ENCODE peak calls at places on chromosomes 2 and 18, in ten cellular contexts. B, D, T, H, J, M, I, C, O and S are unnamed samples.

GRCh38 chr18:77376043-77376732 is 126.5 kb downstream of the GALR1 start:
- DNase-seq in D (no peak), M (no peak), T (no peak), C (no peak), B (no peak), O (no peak), H (no peak), I (peak), J (peak), S (no peak)

GRCh38 chr2:217851191-217852020 is 151.4 kb downstream of the TNS1 start:
- DNase-seq in I (peak), M (no peak), D (no peak), C (peak), H (no peak), O (no peak), B (peak), T (no peak), J (peak), S (no peak)

GRCh38 chr2:74584088-74584645 is 29.6 kb downstream of the DOK1 start:
- DNase-seq in H (no peak), C (peak), B (no peak), I (peak), T (no peak), J (no peak), M (no peak), O (no peak), D (no peak), S (no peak)

GRCh38 chr2:62333961-62334360 is 138.0 kb downstream of the B3GNT2 start:
- DNase-seq in T (no peak), J (no peak), D (no peak), B (no peak), O (no peak), I (no peak), M (no peak), C (no peak), H (peak), S (no peak)

GRCh38 chr2:142291964-142292363 is 161.1 kb upstream of the LRP1B start:
- DNase-seq in O (no peak), D (no peak), C (no peak), H (no peak), I (no peak), J (peak), M (no peak), B (no peak), T (no peak), S (no peak)

GRCh38 chr18:55338955-55339662 is 248.9 kb downstream of the TCF4 start:
- DNase-seq in M (no peak), O (no peak), C (peak), I (no peak), J (no peak), B (no peak), T (no peak), D (no peak), H (no peak), S (no peak)

GRCh38 chr18:35739778-35740177 is 158.2 kb downstream of the GALNT1 start:
- DNase-seq in B (no peak), C (no peak), O (no peak), J (no peak), D (no peak), T (no peak), I (no peak), M (no peak), H (no peak), S (no peak)

GRCh38 chr2:25664531-25665307 is 8.7 kb downstream of the DTNB start:
- DNase-seq in C (peak), D (no peak), B (peak), M (peak), O (peak), H (peak), T (peak), I (peak), J (peak), S (no peak)

GRCh38 chr2:120323214-120323613 is 22.7 kb upstream of the INHBB start:
- DNase-seq in I (no peak), T (no peak), D (peak), B (peak), O (no peak), C (peak), H (no peak), M (peak), J (no peak), S (no peak)

GRCh38 chr2:98504386-98505109 is 59.9 kb downstream of the INPP4A start:
- DNase-seq in D (no peak), H (peak), I (peak), J (no peak), M (no peak), T (no peak), B (peak), O (no peak), C (peak), S (no peak)

GRCh38 chr2:224881846-224882245 is 160.4 kb downstream of the DOCK10 start:
- DNase-seq in T (no peak), I (peak), J (no peak), C (no peak), O (no peak), M (no peak), H (no peak), B (no peak), D (no peak), S (no peak)

GRCh38 chr2:8644605-8645175 is 37.2 kb upstream of the ID2 start:
- DNase-seq in O (peak), H (no peak), I (no peak), J (no peak), T (no peak), C (no peak), D (no peak), B (no peak), M (peak), S (no peak)

GRCh38 chr18:54161267-54161666 is 63.2 kb downstream of the MBD2 start:
- DNase-seq in C (no peak), I (no peak), O (no peak), M (no peak), B (no peak), T (no peak), J (peak), D (no peak), H (no peak), S (no peak)

GRCh38 chr2:233990261-233990798 is 60.2 kb upstream of the SPP2 start:
- DNase-seq in B (no peak), T (no peak), I (no peak), H (no peak), O (no peak), J (no peak), D (no peak), M (no peak), C (no peak), S (no peak)

GRCh38 chr2:11945139-11946126 is 199.0 kb downstream of the LPIN1 start:
- DNase-seq in H (no peak), C (no peak), J (no peak), T (no peak), B (no peak), I (no peak), D (no peak), M (no peak), O (no peak), S (no peak)

GRCh38 chr2:119760237-119760807 is 600 bp downstream of the PTPN4 start:
- DNase-seq in M (no peak), J (peak), C (no peak), B (no peak), D (no peak), T (no peak), H (no peak), O (peak), I (no peak), S (no peak)

GRCh38 chr2:179393481-179393880 is 128.8 kb upstream of the SESTD1 start:
- DNase-seq in B (no peak), C (no peak), I (peak), J (no peak), D (no peak), M (no peak), H (no peak), O (no peak), T (no peak), S (no peak)

GRCh38 chr18:42157878-42158277 is 202.8 kb downstream of the PIK3C3 start:
- DNase-seq in T (no peak), D (no peak), C (no peak), B (no peak), O (no peak), J (no peak), I (no peak), H (no peak), M (no peak), S (no peak)

GRCh38 chr2:100237770-100238169 is 84.5 kb downstream of the LONRF2 start:
- DNase-seq in J (peak), I (no peak), O (no peak), C (no peak), T (no peak), B (peak), D (no peak), H (peak), M (no peak), S (no peak)

GRCh38 chr2:63654959-63655358 is 66.2 kb downstream of the MDH1 start:
- DNase-seq in M (no peak), T (no peak), B (no peak), J (peak), H (no peak), O (no peak), D (no peak), C (peak), I (peak), S (no peak)

GRCh38 chr2:105796131-105796638 is 51.5 kb downstream of the NCK2 start:
- DNase-seq in D (no peak), J (no peak), I (no peak), T (no peak), H (no peak), C (no peak), B (no peak), M (no peak), O (no peak), S (no peak)

GRCh38 chr2:8277921-8278571 is 403.8 kb upstream of the ID2 start:
- DNase-seq in B (no peak), I (no peak), H (no peak), T (no peak), C (peak), O (no peak), J (no peak), D (no peak), M (no peak), S (no peak)

GRCh38 chr2:44171018-44171417 is 2.3 kb downstream of the PPM1B start:
- DNase-seq in M (no peak), C (peak), B (no peak), D (no peak), J (peak), T (no peak), O (no peak), H (no peak), I (peak), S (no peak)

GRCh38 chr2:241495172-241496002 is 13.0 kb downstream of the STK25 start:
- DNase-seq in C (no peak), H (peak), B (no peak), I (no peak), J (no peak), T (no peak), D (no peak), O (no peak), M (no peak), S (no peak)

GRCh38 chr2:217419075-217419671 is 559.3 kb upstream of the TNP1 start:
- DNase-seq in M (no peak), O (no peak), H (no peak), D (no peak), C (no peak), T (no peak), B (no peak), I (no peak), J (no peak), S (no peak)

GRCh38 chr2:184472481-184472880 is 125.8 kb upstream of the ZNF804A start:
- DNase-seq in C (no peak), I (no peak), B (no peak), J (no peak), T (no peak), M (no peak), H (no peak), O (no peak), D (no peak), S (no peak)

GRCh38 chr2:170217778-170218251 is 39.9 kb downstream of the MYO3B start:
- DNase-seq in M (no peak), O (no peak), C (peak), T (no peak), I (peak), B (no peak), D (no peak), H (no peak), J (no peak), S (no peak)

GRCh38 chr18:21183670-21184069 is 58.4 kb upstream of the GREB1L start:
- DNase-seq in C (no peak), D (no peak), O (no peak), H (no peak), B (no peak), J (peak), T (no peak), I (no peak), M (no peak), S (no peak)

GRCh38 chr2:107989445-107989844 is 3.1 kb downstream of the SLC5A7 start:
- DNase-seq in T (no peak), M (no peak), O (no peak), I (no peak), C (no peak), D (no peak), B (no peak), H (no peak), J (no peak), S (no peak)

GRCh38 chr18:58721586-58722160 is 50.4 kb downstream of the MALT1 start:
- DNase-seq in I (no peak), T (no peak), C (no peak), H (peak), B (no peak), M (peak), D (no peak), O (no peak), J (no peak), S (no peak)

GRCh38 chr18:78915446-78916008 is 64.1 kb upstream of the SALL3 start:
- DNase-seq in T (no peak), B (no peak), O (no peak), C (no peak), M (no peak), J (no peak), D (no peak), H (no peak), I (no peak), S (no peak)

GRCh38 chr2:43220982-43221659 is 5.3 kb downstream of the ZFP36L2 start:
- DNase-seq in I (peak), J (no peak), B (peak), O (peak), H (no peak), D (peak), T (peak), M (peak), C (peak), S (no peak)

GRCh38 chr2:166417669-166418068 is 41.9 kb upstream of the SCN9A start:
- DNase-seq in I (peak), O (no peak), B (no peak), M (no peak), H (no peak), C (peak), T (no peak), D (no peak), J (peak), S (no peak)

GRCh38 chr2:221431477-221431876 is 140.6 kb downstream of the EPHA4 start:
- DNase-seq in D (no peak), H (no peak), I (no peak), O (no peak), M (no peak), J (no peak), B (no peak), T (no peak), C (no peak), S (no peak)

GRCh38 chr2:112277591-112278220 is 2.3 kb downstream of the ZC3H6 start:
- DNase-seq in T (no peak), D (no peak), M (no peak), B (no peak), I (no peak), J (no peak), O (no peak), C (peak), H (no peak), S (no peak)

GRCh38 chr2:33221046-33221784 is 255.2 kb upstream of the RASGRP3 start:
- DNase-seq in H (no peak), I (no peak), C (no peak), B (no peak), M (no peak), D (no peak), T (no peak), O (no peak), J (no peak), S (no peak)

GRCh38 chr18:79640064-79640672 is 39.4 kb upstream of the CTDP1 start:
- DNase-seq in M (no peak), C (no peak), T (no peak), H (no peak), O (peak), B (no peak), D (no peak), J (no peak), I (no peak), S (no peak)

GRCh38 chr2:58427572-58428285 is 186.6 kb upstream of the FANCL start:
- DNase-seq in B (no peak), O (peak), H (peak), J (no peak), T (peak), D (peak), C (peak), I (peak), M (no peak), S (no peak)

DNA sequence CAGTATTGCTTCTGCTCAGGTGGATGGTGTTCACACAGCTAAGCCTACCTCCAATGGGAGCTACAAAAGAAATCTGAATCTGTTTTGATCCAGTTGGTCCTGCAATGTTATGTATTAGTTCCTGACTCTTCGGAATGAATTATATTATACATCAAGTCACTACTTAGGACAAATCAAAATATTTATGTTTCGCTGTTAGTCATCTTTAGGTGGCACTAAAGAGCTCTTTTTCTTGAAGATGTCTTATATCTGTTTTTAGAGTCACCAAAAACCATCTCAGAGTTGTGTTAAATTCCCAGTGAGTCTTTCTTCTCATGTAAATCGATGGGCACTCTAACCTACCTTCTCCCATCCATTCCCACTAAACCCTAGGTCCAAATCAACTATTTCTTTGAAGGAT is 2.2 kb downstream of the DNER start:
- DNase-seq in D (no peak), T (no peak), C (peak), I (peak), B (no peak), O (no peak), H (no peak), M (no peak), J (peak), S (no peak)
- TF ChIP-seq CTCF in D (no peak), T (no peak), C (no peak), I (no peak), B (no peak), O (no peak), H (no peak), M (no peak), J (peak), S (no peak)

GRCh38 chr2:57372237-57372962 is 674.2 kb upstream of the VRK2 start:
- DNase-seq in B (no peak), D (no peak), O (no peak), H (no peak), C (no peak), M (no peak), I (no peak), J (no peak), T (no peak), S (no peak)

GRCh38 chr2:57373530-57373929 is 673.1 kb upstream of the VRK2 start:
- DNase-seq in I (peak), B (no peak), D (no peak), M (no peak), H (no peak), T (no peak), C (peak), O (no peak), J (peak), S (no peak)

GRCh38 chr2:57371186-57371585 is 675.4 kb upstream of the VRK2 start:
- DNase-seq in H (peak), O (no peak), I (no peak), D (no peak), J (no peak), M (no peak), C (no peak), B (no peak), T (no peak), S (no peak)

DNA sequence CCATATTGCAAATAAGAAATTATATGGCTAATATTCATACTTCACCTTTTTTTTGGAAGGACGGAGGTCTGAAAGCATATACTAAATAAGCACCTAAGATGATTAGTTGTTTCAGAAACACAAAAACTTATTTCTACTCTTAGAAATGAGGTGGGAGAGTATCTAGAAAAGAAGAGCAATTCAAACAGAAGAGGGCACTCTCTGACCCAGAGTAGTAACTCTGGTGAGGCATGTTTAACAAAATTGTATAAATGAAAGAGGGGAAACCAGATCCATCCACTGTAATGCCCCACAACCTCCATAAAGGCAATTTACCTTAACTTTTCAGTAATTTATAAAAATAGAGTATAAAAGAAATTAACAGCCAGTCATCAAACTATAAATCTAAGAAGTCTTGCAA is 669.6 kb upstream of the VRK2 start:
- DNase-seq in T (no peak), J (peak), I (no peak), M (no peak), B (no peak), C (peak), H (peak), D (no peak), O (no peak), S (no peak)
- TF ChIP-seq CTCF in T (peak), J (peak), I (peak), M (no peak), B (no peak), C (no peak), H (no peak), D (no peak), O (peak), S (peak)

GRCh38 chr2:238461051-238461450 is 34.3 kb downstream of the ASB1 start:
- DNase-seq in J (no peak), D (no peak), C (no peak), B (no peak), M (no peak), H (no peak), O (no peak), T (no peak), I (no peak), S (no peak)
- TF ChIP-seq CTCF in J (no peak), D (no peak), C (no peak), B (no peak), M (no peak), H (no peak), O (no peak), T (no peak), I (no peak), S (no peak)

DNA sequence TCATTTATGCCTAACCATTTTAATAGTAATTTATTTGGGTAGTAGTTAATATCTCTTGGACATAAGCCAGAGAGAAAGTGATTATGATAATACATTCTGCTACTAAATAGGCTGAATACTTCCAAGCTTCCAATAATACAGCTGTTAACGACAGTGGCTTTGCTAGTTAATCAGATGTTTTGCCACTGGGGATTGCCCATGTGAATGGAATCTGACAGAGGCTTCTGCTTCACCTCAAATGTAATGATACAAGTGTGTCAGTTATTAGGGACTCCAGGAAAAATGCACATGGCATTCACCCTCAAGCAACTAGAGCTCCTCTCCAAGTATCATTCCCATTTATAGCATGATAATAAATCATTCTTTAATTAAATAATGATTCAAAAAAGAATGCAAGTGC is 185.0 kb upstream of the TMEFF2 start:
- DNase-seq in B (no peak), M (no peak), H (no peak), J (no peak), I (no peak), T (no peak), O (no peak), D (no peak), C (no peak), S (no peak)
- TF ChIP-seq CTCF in B (no peak), M (no peak), H (no peak), J (no peak), I (no peak), T (no peak), O (no peak), D (no peak), C (no peak), S (no peak)